ENCODE peak calls at places on chromosome 22, in five cellular contexts. One of them, this sample, is unnamed.

GRCh38 chr22:20456064-20456721 is 18.6 kb upstream of the SCARF2 start:
- DNase-seq in fibroblast of villous mesenchyme: peak; percentile 84
- DNase-seq in heart right ventricle: peak; percentile 74
- DNase-seq in lower lobe of right lung: peak; percentile 82
- DNase-seq in ovary: peak; percentile 76
- DNase-seq in this sample: peak; percentile 70

GRCh38 chr22:24492391-24492790 is 2.7 kb upstream of the UPB1 start:
- DNase-seq in heart right ventricle: no peak
- DNase-seq in ovary: no peak
- DNase-seq in fibroblast of villous mesenchyme: no peak
- DNase-seq in lower lobe of right lung: no peak
- DNase-seq in this sample: no peak

GRCh38 chr22:25137577-25138525 is 61.8 kb upstream of the CRYBB3 start:
- DNase-seq in lower lobe of right lung: no peak
- DNase-seq in heart right ventricle: no peak
- DNase-seq in ovary: no peak
- DNase-seq in fibroblast of villous mesenchyme: no peak
- DNase-seq in this sample: no peak

GRCh38 chr22:22843848-22844247 is 43.8 kb upstream of the IGLL5 start:
- DNase-seq in heart right ventricle: no peak
- DNase-seq in fibroblast of villous mesenchyme: no peak
- DNase-seq in lower lobe of right lung: no peak
- DNase-seq in ovary: no peak
- DNase-seq in this sample: no peak

GRCh38 chr22:39454385-39454871 is 2.4 kb upstream of the MGAT3 start:
- DNase-seq in heart right ventricle: no peak
- DNase-seq in fibroblast of villous mesenchyme: peak; percentile 33
- DNase-seq in ovary: no peak
- DNase-seq in lower lobe of right lung: no peak
- DNase-seq in this sample: no peak

GRCh38 chr22:39427751-39428596 is 28.4 kb downstream of the TAB1 start:
- DNase-seq in heart right ventricle: no peak
- DNase-seq in lower lobe of right lung: peak; percentile 35
- DNase-seq in fibroblast of villous mesenchyme: no peak
- DNase-seq in ovary: no peak
- DNase-seq in this sample: no peak

GRCh38 chr22:23278883-23279675 is 98.8 kb downstream of the BCR start:
- DNase-seq in lower lobe of right lung: peak; percentile 81
- DNase-seq in ovary: no peak
- DNase-seq in heart right ventricle: peak; percentile 36
- DNase-seq in fibroblast of villous mesenchyme: no peak
- DNase-seq in this sample: no peak

GRCh38 chr22:39265143-39265542 is 20.4 kb upstream of the PDGFB start:
- DNase-seq in lower lobe of right lung: no peak
- DNase-seq in heart right ventricle: no peak
- DNase-seq in fibroblast of villous mesenchyme: no peak
- DNase-seq in ovary: no peak
- DNase-seq in this sample: no peak

GRCh38 chr22:28188480-28188879 is 269.4 kb upstream of the PITPNB start:
- DNase-seq in fibroblast of villous mesenchyme: no peak
- DNase-seq in heart right ventricle: no peak
- DNase-seq in ovary: no peak
- DNase-seq in lower lobe of right lung: no peak
- DNase-seq in this sample: no peak

GRCh38 chr22:19527861-19528417 is 3.7 kb upstream of the CLDN5 start:
- DNase-seq in fibroblast of villous mesenchyme: peak; percentile 10
- DNase-seq in heart right ventricle: no peak
- DNase-seq in lower lobe of right lung: no peak
- DNase-seq in ovary: no peak
- DNase-seq in this sample: peak; percentile 36

GRCh38 chr22:35749808-35750207 is 32.1 kb downstream of the APOL5 start:
- DNase-seq in lower lobe of right lung: no peak
- DNase-seq in fibroblast of villous mesenchyme: no peak
- DNase-seq in heart right ventricle: no peak
- DNase-seq in ovary: no peak
- DNase-seq in this sample: no peak

GRCh38 chr22:24926849-24927579 is 19.5 kb downstream of the LHFPL7 start:
- DNase-seq in lower lobe of right lung: no peak
- DNase-seq in heart right ventricle: no peak
- DNase-seq in ovary: no peak
- DNase-seq in fibroblast of villous mesenchyme: peak; percentile 18
- DNase-seq in this sample: no peak

GRCh38 chr22:33697640-33698039 is 222.6 kb downstream of the LARGE1 start:
- DNase-seq in heart right ventricle: no peak
- DNase-seq in lower lobe of right lung: no peak
- DNase-seq in fibroblast of villous mesenchyme: no peak
- DNase-seq in ovary: no peak
- DNase-seq in this sample: no peak

GRCh38 chr22:27716074-27716473 is 85.5 kb downstream of the MN1 start:
- DNase-seq in ovary: no peak
- DNase-seq in lower lobe of right lung: no peak
- DNase-seq in heart right ventricle: no peak
- DNase-seq in fibroblast of villous mesenchyme: no peak
- DNase-seq in this sample: no peak

GRCh38 chr22:31173386-31174145 is 13.6 kb downstream of the RNF185 start:
- DNase-seq in lower lobe of right lung: no peak
- DNase-seq in ovary: no peak
- DNase-seq in fibroblast of villous mesenchyme: peak; percentile 82
- DNase-seq in heart right ventricle: no peak
- DNase-seq in this sample: peak; percentile 90

GRCh38 chr22:39282642-39283311 is 36.6 kb downstream of the RPL3 start:
- DNase-seq in ovary: no peak
- DNase-seq in fibroblast of villous mesenchyme: no peak
- DNase-seq in lower lobe of right lung: no peak
- DNase-seq in heart right ventricle: no peak
- DNase-seq in this sample: no peak

GRCh38 chr22:41589260-41589600 is 410 bp downstream of the PMM1 start:
- DNase-seq in fibroblast of villous mesenchyme: peak; percentile 23
- DNase-seq in ovary: no peak
- DNase-seq in heart right ventricle: no peak
- DNase-seq in lower lobe of right lung: peak; percentile 58
- DNase-seq in this sample: no peak

GRCh38 chr22:30423296-30423958 is 2.1 kb upstream of the MTFP1 start:
- DNase-seq in heart right ventricle: peak; percentile 77
- DNase-seq in lower lobe of right lung: peak; percentile 78
- DNase-seq in ovary: no peak
- DNase-seq in fibroblast of villous mesenchyme: no peak
- DNase-seq in this sample: no peak

GRCh38 chr22:42343551-42344081 is 73.2 kb upstream of the TCF20 start:
- DNase-seq in ovary: peak; percentile 38
- DNase-seq in heart right ventricle: no peak
- DNase-seq in lower lobe of right lung: no peak
- DNase-seq in fibroblast of villous mesenchyme: no peak
- DNase-seq in this sample: no peak

GRCh38 chr22:39253427-39254070 is 8.8 kb upstream of the PDGFB start:
- DNase-seq in lower lobe of right lung: no peak
- DNase-seq in ovary: peak; percentile 74
- DNase-seq in heart right ventricle: peak; percentile 71
- DNase-seq in fibroblast of villous mesenchyme: peak; percentile 84
- DNase-seq in this sample: peak; percentile 77

GRCh38 chr22:22380098-22381030 is 128.2 kb downstream of the ZNF280B start:
- DNase-seq in ovary: no peak
- DNase-seq in heart right ventricle: no peak
- DNase-seq in lower lobe of right lung: no peak
- DNase-seq in fibroblast of villous mesenchyme: no peak
- DNase-seq in this sample: no peak

GRCh38 chr22:39388261-39389011 is 11.1 kb upstream of the TAB1 start:
- DNase-seq in ovary: peak; percentile 91
- DNase-seq in lower lobe of right lung: peak; percentile 85
- DNase-seq in fibroblast of villous mesenchyme: peak; percentile 83
- DNase-seq in heart right ventricle: peak; percentile 85
- DNase-seq in this sample: peak; percentile 35

GRCh38 chr22:31192513-31192912 is 19.6 kb upstream of the LIMK2 start:
- DNase-seq in fibroblast of villous mesenchyme: peak; percentile 73
- DNase-seq in ovary: no peak
- DNase-seq in lower lobe of right lung: no peak
- DNase-seq in heart right ventricle: no peak
- DNase-seq in this sample: no peak

GRCh38 chr22:32177221-32177765 is 18.2 kb upstream of the C22orf42 start:
- DNase-seq in heart right ventricle: no peak
- DNase-seq in lower lobe of right lung: no peak
- DNase-seq in fibroblast of villous mesenchyme: no peak
- DNase-seq in ovary: no peak
- DNase-seq in this sample: no peak

GRCh38 chr22:35894464-35894878 is 134.2 kb downstream of the RBFOX2 start:
- DNase-seq in heart right ventricle: no peak
- DNase-seq in fibroblast of villous mesenchyme: peak; percentile 47
- DNase-seq in lower lobe of right lung: no peak
- DNase-seq in ovary: peak; percentile 41
- DNase-seq in this sample: no peak

GRCh38 chr22:43968614-43969013 is 13.4 kb downstream of the SAMM50 start:
- DNase-seq in fibroblast of villous mesenchyme: no peak
- DNase-seq in lower lobe of right lung: no peak
- DNase-seq in heart right ventricle: no peak
- DNase-seq in ovary: no peak
- DNase-seq in this sample: no peak

GRCh38 chr22:32920032-32920628 is 118.6 kb downstream of the TIMP3 start:
- DNase-seq in ovary: peak; percentile 66
- DNase-seq in heart right ventricle: peak; percentile 40
- DNase-seq in fibroblast of villous mesenchyme: peak; percentile 96
- DNase-seq in lower lobe of right lung: no peak
- DNase-seq in this sample: no peak

GRCh38 chr22:29313126-29314071 is 2.1 kb downstream of the RASL10A start:
- DNase-seq in lower lobe of right lung: peak; percentile 60
- DNase-seq in ovary: no peak
- DNase-seq in heart right ventricle: peak; percentile 52
- DNase-seq in fibroblast of villous mesenchyme: peak; percentile 22
- DNase-seq in this sample: no peak

GRCh38 chr22:22474733-22475132 is 33.8 kb downstream of the ZNF280B start:
- DNase-seq in lower lobe of right lung: no peak
- DNase-seq in fibroblast of villous mesenchyme: no peak
- DNase-seq in heart right ventricle: no peak
- DNase-seq in ovary: no peak
- DNase-seq in this sample: no peak

GRCh38 chr22:27726726-27727449 is 74.7 kb downstream of the MN1 start:
- DNase-seq in heart right ventricle: peak; percentile 70
- DNase-seq in fibroblast of villous mesenchyme: peak; percentile 79
- DNase-seq in ovary: peak; percentile 39
- DNase-seq in lower lobe of right lung: peak; percentile 54
- DNase-seq in this sample: no peak

GRCh38 chr22:47023871-47024270 is 261.4 kb downstream of the TBC1D22A start:
- DNase-seq in ovary: no peak
- DNase-seq in lower lobe of right lung: no peak
- DNase-seq in heart right ventricle: no peak
- DNase-seq in fibroblast of villous mesenchyme: no peak
- DNase-seq in this sample: no peak

GRCh38 chr22:32543020-32543357 is 68.4 kb downstream of the FBXO7 start:
- DNase-seq in fibroblast of villous mesenchyme: no peak
- DNase-seq in lower lobe of right lung: no peak
- DNase-seq in ovary: no peak
- DNase-seq in heart right ventricle: no peak
- DNase-seq in this sample: no peak

GRCh38 chr22:47012589-47013365 is 250.3 kb downstream of the TBC1D22A start:
- DNase-seq in ovary: no peak
- DNase-seq in fibroblast of villous mesenchyme: peak; percentile 28
- DNase-seq in lower lobe of right lung: no peak
- DNase-seq in heart right ventricle: no peak
- DNase-seq in this sample: no peak

GRCh38 chr22:19679476-19680099 is 34.7 kb upstream of the SEPTIN5 start:
- DNase-seq in heart right ventricle: peak; percentile 75
- DNase-seq in lower lobe of right lung: peak; percentile 76
- DNase-seq in ovary: peak; percentile 17
- DNase-seq in fibroblast of villous mesenchyme: peak; percentile 18
- DNase-seq in this sample: no peak

GRCh38 chr22:37982151-37982838 is 2.1 kb downstream of the SOX10 start:
- DNase-seq in ovary: no peak
- DNase-seq in lower lobe of right lung: no peak
- DNase-seq in fibroblast of villous mesenchyme: no peak
- DNase-seq in heart right ventricle: no peak
- DNase-seq in this sample: no peak

GRCh38 chr22:37981282-37982011 is 2.9 kb downstream of the SOX10 start:
- DNase-seq in fibroblast of villous mesenchyme: no peak
- DNase-seq in heart right ventricle: no peak
- DNase-seq in lower lobe of right lung: no peak
- DNase-seq in ovary: no peak
- DNase-seq in this sample: no peak

GRCh38 chr22:37983860-37984791 is at the start of gene SOX10:
- DNase-seq in heart right ventricle: no peak
- DNase-seq in lower lobe of right lung: no peak
- DNase-seq in ovary: no peak
- DNase-seq in fibroblast of villous mesenchyme: no peak
- DNase-seq in this sample: no peak

GRCh38 chr22:37985050-37985585 is 763 bp upstream of the SOX10 start:
- DNase-seq in heart right ventricle: no peak
- DNase-seq in fibroblast of villous mesenchyme: no peak
- DNase-seq in ovary: no peak
- DNase-seq in lower lobe of right lung: no peak
- DNase-seq in this sample: no peak

GRCh38 chr22:37982938-37983859 is 1.2 kb downstream of the SOX10 start:
- DNase-seq in ovary: no peak
- DNase-seq in lower lobe of right lung: no peak
- DNase-seq in heart right ventricle: no peak
- DNase-seq in fibroblast of villous mesenchyme: no peak
- DNase-seq in this sample: no peak
- TF ChIP-seq CTCF in ovary: no peak
- TF ChIP-seq CTCF in lower lobe of right lung: peak; percentile 16
- TF ChIP-seq CTCF in heart right ventricle: peak; percentile 9
- TF ChIP-seq CTCF in fibroblast of villous mesenchyme: peak; percentile 22
- TF ChIP-seq CTCF in this sample: peak; percentile 68

GRCh38 chr22:17217179-17217578 is 2.1 kb downstream of the ADA2 start:
- DNase-seq in ovary: no peak
- DNase-seq in fibroblast of villous mesenchyme: no peak
- DNase-seq in lower lobe of right lung: no peak
- DNase-seq in heart right ventricle: no peak
- DNase-seq in this sample: no peak
- TF ChIP-seq CTCF in ovary: no peak
- TF ChIP-seq CTCF in fibroblast of villous mesenchyme: no peak
- TF ChIP-seq CTCF in lower lobe of right lung: no peak
- TF ChIP-seq CTCF in heart right ventricle: no peak
- TF ChIP-seq CTCF in this sample: no peak

DNA sequence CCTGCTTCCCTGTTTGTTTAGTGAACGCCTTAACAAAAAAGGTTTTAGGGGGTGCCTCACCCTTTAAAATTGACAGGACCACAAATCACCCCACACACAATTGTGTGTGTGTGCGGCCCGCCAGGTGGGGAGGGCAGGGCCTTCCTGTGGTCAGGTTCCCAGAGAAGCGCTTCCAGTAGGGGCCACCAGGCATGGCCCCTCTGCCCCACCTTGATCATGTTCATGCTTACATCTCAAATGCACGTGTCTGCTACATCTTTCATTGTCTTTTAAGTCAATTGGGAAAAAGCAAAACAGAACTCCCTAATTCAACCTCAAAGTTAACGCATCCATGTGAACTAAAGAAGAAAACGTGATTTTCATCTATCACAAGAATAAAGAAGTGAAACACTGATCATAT is 1335.3 kb downstream of the TBC1D22A start:
- DNase-seq in lower lobe of right lung: no peak
- DNase-seq in heart right ventricle: no peak
- DNase-seq in ovary: no peak
- DNase-seq in fibroblast of villous mesenchyme: no peak
- DNase-seq in this sample: no peak
- TF ChIP-seq CTCF in lower lobe of right lung: no peak
- TF ChIP-seq CTCF in heart right ventricle: no peak
- TF ChIP-seq CTCF in ovary: no peak
- TF ChIP-seq CTCF in fibroblast of villous mesenchyme: no peak
- TF ChIP-seq CTCF in this sample: no peak

GRCh38 chr22:45103756-45104155 is 60.0 kb upstream of the NUP50 start:
- DNase-seq in heart right ventricle: no peak
- DNase-seq in fibroblast of villous mesenchyme: peak; percentile 14
- DNase-seq in ovary: no peak
- DNase-seq in lower lobe of right lung: no peak
- DNase-seq in this sample: no peak
- TF ChIP-seq CTCF in heart right ventricle: no peak
- TF ChIP-seq CTCF in fibroblast of villous mesenchyme: peak; percentile 35
- TF ChIP-seq CTCF in ovary: no peak
- TF ChIP-seq CTCF in lower lobe of right lung: no peak
- TF ChIP-seq CTCF in this sample: peak; percentile 42

GRCh38 chr22:38202437-38203089 is 769 bp downstream of the MAFF start:
- DNase-seq in lower lobe of right lung: peak; percentile 92
- DNase-seq in fibroblast of villous mesenchyme: peak; percentile 94
- DNase-seq in heart right ventricle: peak; percentile 89
- DNase-seq in ovary: peak; percentile 93
- DNase-seq in this sample: peak; percentile 70
- TF ChIP-seq CTCF in lower lobe of right lung: peak; percentile 30
- TF ChIP-seq CTCF in fibroblast of villous mesenchyme: no peak
- TF ChIP-seq CTCF in heart right ventricle: peak; percentile 33
- TF ChIP-seq CTCF in ovary: peak; percentile 61
- TF ChIP-seq CTCF in this sample: peak; percentile 72